ENCODE peak calls at places on chromosome 4, in seven cellular contexts. One of them, this sample, is unnamed.

GRCh38 chr4:173218411-173219125 is 50.0 kb downstream of the GALNT7 start:
- DNase-seq in esophagus squamous epithelium: no peak
- DNase-seq in kidney epithelial cell: no peak
- DNase-seq in foreskin keratinocyte: no peak
- DNase-seq in HepG2: no peak
- DNase-seq in A549: peak; percentile 43
- DNase-seq in GM13976: no peak
- DNase-seq in this sample: no peak

GRCh38 chr4:70704333-70705145 is 16.2 kb downstream of the UTP3 start:
- DNase-seq in esophagus squamous epithelium: peak; percentile 14
- DNase-seq in kidney epithelial cell: no peak
- DNase-seq in foreskin keratinocyte: peak; percentile 66
- DNase-seq in HepG2: peak; percentile 67
- DNase-seq in A549: peak; percentile 73
- DNase-seq in GM13976: peak; percentile 85
- DNase-seq in this sample: no peak

GRCh38 chr4:61447918-61448317 is 247.8 kb downstream of the ADGRL3 start:
- DNase-seq in esophagus squamous epithelium: no peak
- DNase-seq in kidney epithelial cell: no peak
- DNase-seq in foreskin keratinocyte: peak; percentile 69
- DNase-seq in HepG2: no peak
- DNase-seq in A549: no peak
- DNase-seq in GM13976: no peak
- DNase-seq in this sample: no peak

GRCh38 chr4:3736290-3736689 is 29.9 kb upstream of the ADRA2C start:
- DNase-seq in esophagus squamous epithelium: no peak
- DNase-seq in kidney epithelial cell: no peak
- DNase-seq in foreskin keratinocyte: no peak
- DNase-seq in HepG2: no peak
- DNase-seq in A549: no peak
- DNase-seq in GM13976: no peak
- DNase-seq in this sample: no peak

GRCh38 chr4:37891221-37892159 is 606 bp downstream of the TBC1D1 start:
- DNase-seq in esophagus squamous epithelium: no peak
- DNase-seq in kidney epithelial cell: no peak
- DNase-seq in foreskin keratinocyte: no peak
- DNase-seq in HepG2: no peak
- DNase-seq in A549: no peak
- DNase-seq in GM13976: peak; percentile 76
- DNase-seq in this sample: no peak

GRCh38 chr4:159206427-159206871 is 103.6 kb downstream of the RAPGEF2 start:
- DNase-seq in esophagus squamous epithelium: no peak
- DNase-seq in kidney epithelial cell: no peak
- DNase-seq in foreskin keratinocyte: peak; percentile 68
- DNase-seq in HepG2: no peak
- DNase-seq in A549: no peak
- DNase-seq in GM13976: peak; percentile 48
- DNase-seq in this sample: no peak

GRCh38 chr4:8516061-8516573 is 64.1 kb upstream of the GPR78 start:
- DNase-seq in esophagus squamous epithelium: no peak
- DNase-seq in kidney epithelial cell: no peak
- DNase-seq in foreskin keratinocyte: no peak
- DNase-seq in HepG2: no peak
- DNase-seq in A549: no peak
- DNase-seq in GM13976: no peak
- DNase-seq in this sample: no peak

GRCh38 chr4:4758708-4759107 is 100.8 kb upstream of the MSX1 start:
- DNase-seq in esophagus squamous epithelium: no peak
- DNase-seq in kidney epithelial cell: no peak
- DNase-seq in foreskin keratinocyte: no peak
- DNase-seq in HepG2: no peak
- DNase-seq in A549: no peak
- DNase-seq in GM13976: peak; percentile 61
- DNase-seq in this sample: no peak

GRCh38 chr4:145011636-145012035 is 86.4 kb downstream of the ANAPC10 start:
- DNase-seq in esophagus squamous epithelium: no peak
- DNase-seq in kidney epithelial cell: no peak
- DNase-seq in foreskin keratinocyte: no peak
- DNase-seq in HepG2: no peak
- DNase-seq in A549: no peak
- DNase-seq in GM13976: no peak
- DNase-seq in this sample: no peak

DNA sequence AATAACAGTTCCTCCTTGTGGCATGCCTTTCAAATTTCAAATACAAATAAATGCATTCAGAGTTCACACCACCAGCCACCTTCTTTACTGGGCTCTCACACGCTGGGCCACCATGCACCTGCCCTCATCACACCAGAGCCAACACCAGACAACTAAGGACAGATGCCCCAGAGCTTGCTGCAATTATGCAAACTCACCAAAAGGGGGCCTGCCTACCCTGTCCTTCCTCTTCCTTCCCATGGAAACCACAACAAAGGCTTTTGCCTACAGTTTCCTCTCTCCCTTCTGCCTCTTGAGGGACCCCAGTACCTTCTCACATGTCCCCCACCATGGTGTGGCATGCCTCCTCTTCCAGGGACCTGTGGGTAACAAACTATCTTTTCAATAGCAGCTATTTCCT is 1333.9 kb upstream of the TENM3 start:
- DNase-seq in esophagus squamous epithelium: no peak
- DNase-seq in kidney epithelial cell: no peak
- DNase-seq in foreskin keratinocyte: peak; percentile 16
- DNase-seq in HepG2: no peak
- DNase-seq in A549: peak; percentile 7
- DNase-seq in GM13976: no peak
- DNase-seq in this sample: no peak
- TF ChIP-seq CTCF in esophagus squamous epithelium: peak; percentile 49
- TF ChIP-seq CTCF in kidney epithelial cell: peak; percentile 36
- TF ChIP-seq CTCF in foreskin keratinocyte: peak; percentile 27
- TF ChIP-seq CTCF in HepG2: peak; percentile 24
- TF ChIP-seq CTCF in A549: no peak
- TF ChIP-seq CTCF in GM13976: peak; percentile 16
- TF ChIP-seq CTCF in this sample: peak; percentile 58

DNA sequence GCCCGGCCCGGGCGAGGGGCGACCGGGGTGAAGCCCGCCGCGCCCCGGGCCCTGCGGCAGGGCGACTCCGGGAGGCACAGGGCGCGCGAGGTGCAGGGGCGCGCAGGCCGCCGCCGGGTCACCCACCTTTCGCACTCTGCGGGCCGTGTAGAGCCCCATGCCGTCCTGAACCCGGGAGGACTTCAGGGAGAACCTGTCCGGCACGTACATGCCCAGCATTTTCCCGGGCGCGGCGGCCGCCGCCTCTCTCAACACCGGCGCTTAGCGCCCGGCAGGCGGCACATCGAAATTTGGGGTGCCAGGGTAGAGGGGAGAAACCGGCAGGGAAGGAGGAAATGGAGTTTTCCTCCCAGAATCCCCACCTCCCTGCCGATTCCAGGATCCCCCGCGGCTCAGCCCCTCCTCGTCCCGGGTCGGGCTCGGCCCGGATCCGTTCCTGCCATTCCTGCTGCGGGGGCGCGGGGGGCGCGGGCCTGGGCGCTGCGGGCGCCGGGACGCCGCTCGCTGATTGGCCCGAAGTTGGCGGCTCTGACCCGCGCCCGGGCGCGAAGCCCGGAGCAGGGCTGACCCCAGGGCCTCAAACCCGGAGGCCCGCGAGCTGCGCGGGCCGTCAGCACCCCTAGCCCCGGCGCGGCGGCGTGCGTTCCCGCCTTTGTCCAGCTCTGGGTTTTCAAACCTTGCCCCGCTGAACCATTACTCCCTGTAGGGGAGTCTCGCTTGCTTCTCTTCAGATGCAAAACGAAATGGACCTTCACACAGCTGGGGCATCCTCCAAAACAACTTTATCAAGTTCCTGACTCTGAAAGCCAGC is at the start of gene PRDM5:
- DNase-seq in esophagus squamous epithelium: no peak
- DNase-seq in kidney epithelial cell: no peak
- DNase-seq in foreskin keratinocyte: peak; percentile 39
- DNase-seq in HepG2: no peak
- DNase-seq in A549: peak; percentile 47
- DNase-seq in GM13976: peak; percentile 35
- DNase-seq in this sample: peak; percentile 16
- TF ChIP-seq CTCF in esophagus squamous epithelium: peak; percentile 43
- TF ChIP-seq CTCF in kidney epithelial cell: peak; percentile 26
- TF ChIP-seq CTCF in foreskin keratinocyte: peak; percentile 38
- TF ChIP-seq CTCF in HepG2: no peak
- TF ChIP-seq CTCF in A549: no peak
- TF ChIP-seq CTCF in GM13976: no peak
- TF ChIP-seq CTCF in this sample: peak; percentile 11

GRCh38 chr4:26859762-26860156 is 882 bp upstream of the STIM2 start:
- DNase-seq in esophagus squamous epithelium: no peak
- DNase-seq in kidney epithelial cell: no peak
- DNase-seq in foreskin keratinocyte: no peak
- DNase-seq in HepG2: no peak
- DNase-seq in A549: no peak
- DNase-seq in GM13976: no peak
- DNase-seq in this sample: no peak

GRCh38 chr4:26858947-26859401 is 1.7 kb upstream of the STIM2 start:
- DNase-seq in esophagus squamous epithelium: no peak
- DNase-seq in kidney epithelial cell: no peak
- DNase-seq in foreskin keratinocyte: no peak
- DNase-seq in HepG2: no peak
- DNase-seq in A549: no peak
- DNase-seq in GM13976: no peak
- DNase-seq in this sample: no peak

GRCh38 chr4:26858035-26858918 is 2.4 kb upstream of the STIM2 start:
- DNase-seq in esophagus squamous epithelium: no peak
- DNase-seq in kidney epithelial cell: no peak
- DNase-seq in foreskin keratinocyte: no peak
- DNase-seq in HepG2: no peak
- DNase-seq in A549: no peak
- DNase-seq in GM13976: no peak
- DNase-seq in this sample: no peak

GRCh38 chr4:26856906-26857277 is 3.7 kb upstream of the STIM2 start:
- DNase-seq in esophagus squamous epithelium: no peak
- DNase-seq in kidney epithelial cell: no peak
- DNase-seq in foreskin keratinocyte: no peak
- DNase-seq in HepG2: no peak
- DNase-seq in A549: no peak
- DNase-seq in GM13976: no peak
- DNase-seq in this sample: no peak

DNA sequence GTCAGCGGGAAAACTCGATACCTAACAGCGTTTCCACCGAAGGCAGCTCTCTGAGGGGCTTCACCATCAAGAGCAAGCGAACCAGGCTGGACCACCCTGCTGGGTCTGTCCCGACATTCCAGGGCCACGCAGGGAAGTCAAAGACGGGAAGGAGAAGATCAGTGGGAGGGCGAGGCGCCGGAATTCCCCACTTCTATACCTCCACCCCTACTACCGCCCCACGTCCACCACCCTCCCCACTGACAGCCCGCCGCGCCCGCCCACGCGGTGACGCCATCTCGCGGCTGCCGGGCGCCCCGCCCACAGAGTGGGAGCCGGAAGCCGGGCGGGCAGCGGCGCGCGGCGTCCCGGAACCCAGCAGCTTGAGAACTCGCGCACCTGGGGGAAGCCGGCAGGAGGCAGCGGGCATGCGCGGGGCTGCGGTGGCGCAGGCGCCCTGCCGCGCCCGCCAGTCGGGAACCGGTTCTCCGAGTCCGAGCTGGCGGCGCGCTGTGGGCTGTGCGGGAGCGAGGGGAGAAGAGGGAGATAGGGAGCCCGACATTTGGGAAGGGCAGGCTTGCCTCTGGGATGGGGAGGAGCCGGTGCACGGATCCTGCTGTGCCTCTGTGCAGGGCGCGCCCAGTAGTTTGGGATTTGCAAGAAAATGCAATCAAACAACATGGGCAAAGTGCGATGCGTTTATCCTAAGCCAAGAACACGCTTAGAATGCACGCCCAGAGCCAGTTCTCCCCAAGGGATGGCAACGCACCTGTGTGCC is 3.2 kb upstream of the STIM2 start:
- DNase-seq in esophagus squamous epithelium: peak; percentile 67
- DNase-seq in kidney epithelial cell: peak; percentile 56
- DNase-seq in foreskin keratinocyte: peak; percentile 74
- DNase-seq in HepG2: peak; percentile 58
- DNase-seq in A549: peak; percentile 81
- DNase-seq in GM13976: peak; percentile 91
- DNase-seq in this sample: peak; percentile 48
- TF ChIP-seq CTCF in esophagus squamous epithelium: peak; percentile 17
- TF ChIP-seq CTCF in kidney epithelial cell: no peak
- TF ChIP-seq CTCF in foreskin keratinocyte: no peak
- TF ChIP-seq CTCF in HepG2: peak; percentile 41
- TF ChIP-seq CTCF in A549: no peak
- TF ChIP-seq CTCF in GM13976: no peak
- TF ChIP-seq CTCF in this sample: no peak

GRCh38 chr4:149923736-149924135 is 108.1 kb upstream of the IQCM start:
- DNase-seq in esophagus squamous epithelium: no peak
- DNase-seq in kidney epithelial cell: no peak
- DNase-seq in foreskin keratinocyte: no peak
- DNase-seq in HepG2: no peak
- DNase-seq in A549: peak; percentile 1
- DNase-seq in GM13976: no peak
- DNase-seq in this sample: no peak
- TF ChIP-seq CTCF in esophagus squamous epithelium: no peak
- TF ChIP-seq CTCF in kidney epithelial cell: no peak
- TF ChIP-seq CTCF in foreskin keratinocyte: no peak
- TF ChIP-seq CTCF in HepG2: peak; percentile 15
- TF ChIP-seq CTCF in A549: no peak
- TF ChIP-seq CTCF in GM13976: no peak
- TF ChIP-seq CTCF in this sample: no peak

GRCh38 chr4:128338634-128339355 is 51.2 kb upstream of the PGRMC2 start:
- DNase-seq in esophagus squamous epithelium: no peak
- DNase-seq in kidney epithelial cell: peak; percentile 67
- DNase-seq in foreskin keratinocyte: peak; percentile 67
- DNase-seq in HepG2: no peak
- DNase-seq in A549: peak; percentile 31
- DNase-seq in GM13976: no peak
- DNase-seq in this sample: peak; percentile 59

GRCh38 chr4:128342762-128343161 is 55.1 kb upstream of the PGRMC2 start:
- DNase-seq in esophagus squamous epithelium: no peak
- DNase-seq in kidney epithelial cell: no peak
- DNase-seq in foreskin keratinocyte: no peak
- DNase-seq in HepG2: no peak
- DNase-seq in A549: no peak
- DNase-seq in GM13976: no peak
- DNase-seq in this sample: no peak

GRCh38 chr4:128337863-128338262 is 50.2 kb upstream of the PGRMC2 start:
- DNase-seq in esophagus squamous epithelium: no peak
- DNase-seq in kidney epithelial cell: no peak
- DNase-seq in foreskin keratinocyte: no peak
- DNase-seq in HepG2: no peak
- DNase-seq in A549: no peak
- DNase-seq in GM13976: no peak
- DNase-seq in this sample: no peak

GRCh38 chr4:128345650-128346049 is 58.0 kb upstream of the PGRMC2 start:
- DNase-seq in esophagus squamous epithelium: no peak
- DNase-seq in kidney epithelial cell: no peak
- DNase-seq in foreskin keratinocyte: no peak
- DNase-seq in HepG2: no peak
- DNase-seq in A549: no peak
- DNase-seq in GM13976: no peak
- DNase-seq in this sample: no peak

DNA sequence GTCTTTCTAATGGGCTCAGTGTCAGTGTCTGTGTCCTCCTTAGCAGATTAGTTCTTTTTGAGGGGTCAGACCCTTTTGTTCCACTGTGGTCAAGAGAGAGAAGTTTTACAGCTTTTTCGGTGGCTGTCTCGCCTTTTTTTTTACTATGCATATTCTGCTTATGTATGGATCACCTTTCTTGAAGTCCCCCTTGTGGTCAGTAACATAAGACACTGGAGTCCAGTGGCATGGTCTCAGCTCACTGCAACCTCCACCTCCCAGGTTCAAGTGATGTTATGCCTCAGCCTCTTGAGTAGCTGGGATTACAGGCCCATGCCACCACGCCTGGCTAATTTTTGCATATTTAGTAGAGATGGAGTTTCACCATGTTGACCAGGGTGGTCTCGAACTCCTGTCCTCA is 54.0 kb upstream of the PGRMC2 start:
- DNase-seq in esophagus squamous epithelium: no peak
- DNase-seq in kidney epithelial cell: no peak
- DNase-seq in foreskin keratinocyte: no peak
- DNase-seq in HepG2: peak; percentile 10
- DNase-seq in A549: no peak
- DNase-seq in GM13976: no peak
- DNase-seq in this sample: no peak
- TF ChIP-seq CTCF in esophagus squamous epithelium: no peak
- TF ChIP-seq CTCF in kidney epithelial cell: no peak
- TF ChIP-seq CTCF in foreskin keratinocyte: no peak
- TF ChIP-seq CTCF in HepG2: no peak
- TF ChIP-seq CTCF in A549: no peak
- TF ChIP-seq CTCF in GM13976: no peak
- TF ChIP-seq CTCF in this sample: no peak

This sample was measured in AG09319.